ENCODE peak calls at places on chromosomes 16 and 17, in five cellular contexts. R, W, G, D and C are unnamed samples.

GRCh38 chr16:67924140-67924906 is 7.3 kb downstream of the CTRL start:
- DNase-seq in R (no peak), W (no peak), G (peak; percentile 24), D (no peak), C (no peak)

GRCh38 chr16:88478115-88478514 is 25.0 kb downstream of the ZFPM1 start:
- DNase-seq in R (no peak), W (no peak), G (no peak), D (no peak), C (no peak)

GRCh38 chr17:45311762-45312476 is 4.9 kb downstream of the MAP3K14 start:
- DNase-seq in R (peak; percentile 86), W (peak; percentile 86), G (peak; percentile 77), D (peak; percentile 32), C (peak; percentile 90)

GRCh38 chr17:40553694-40554534 is 11.4 kb downstream of the CCR7 start:
- DNase-seq in R (peak; percentile 51), W (peak; percentile 48), G (peak; percentile 84), D (peak; percentile 66), C (peak; percentile 67)

GRCh38 chr17:17146791-17147406 is 59.2 kb downstream of the PLD6 start:
- DNase-seq in R (no peak), W (no peak), G (no peak), D (no peak), C (no peak)

GRCh38 chr17:17935321-17936271 is 36.6 kb downstream of the TOM1L2 start:
- DNase-seq in R (peak; percentile 60), W (peak; percentile 76), G (no peak), D (no peak), C (no peak)

GRCh38 chr16:51822471-51822870 is 671.4 kb upstream of the SALL1 start:
- DNase-seq in R (no peak), W (no peak), G (no peak), D (no peak), C (peak; percentile 2)

GRCh38 chr17:17062866-17063265 is 20.6 kb downstream of the MPRIP start:
- DNase-seq in R (no peak), W (peak; percentile 16), G (no peak), D (no peak), C (peak; percentile 30)

GRCh38 chr17:50117202-50118040 is 12.5 kb downstream of the SAMD14 start:
- DNase-seq in R (peak; percentile 81), W (peak; percentile 55), G (peak; percentile 62), D (no peak), C (peak; percentile 64)

GRCh38 chr16:49649013-49649785 is 206.7 kb downstream of the ZNF423 start:
- DNase-seq in R (no peak), W (no peak), G (no peak), D (no peak), C (no peak)

GRCh38 chr17:72520665-72521303 is 400.0 kb downstream of the SOX9 start:
- DNase-seq in R (no peak), W (no peak), G (no peak), D (no peak), C (no peak)

GRCh38 chr16:19419691-19420060 is 2.0 kb downstream of the TMC5 start:
- DNase-seq in R (no peak), W (no peak), G (no peak), D (no peak), C (no peak)

GRCh38 chr17:72427761-72428109 is 306.9 kb downstream of the SOX9 start:
- DNase-seq in R (no peak), W (no peak), G (no peak), D (no peak), C (no peak)

GRCh38 chr17:49132699-49133364 is at the start of gene B4GALNT2:
- DNase-seq in R (peak; percentile 81), W (no peak), G (no peak), D (no peak), C (peak; percentile 58)

GRCh38 chr16:27481282-27481934 is 68.3 kb downstream of the GTF3C1 start:
- DNase-seq in R (no peak), W (no peak), G (no peak), D (no peak), C (no peak)

GRCh38 chr17:51434434-51435170 is 174.3 kb downstream of the UTP18 start:
- DNase-seq in R (no peak), W (no peak), G (no peak), D (no peak), C (no peak)

GRCh38 chr17:47843391-47843730 is 2.3 kb upstream of the SCRN2 start:
- DNase-seq in R (no peak), W (no peak), G (no peak), D (no peak), C (no peak)

GRCh38 chr16:47778106-47778803 is 317.1 kb downstream of the PHKB start:
- DNase-seq in R (no peak), W (no peak), G (no peak), D (no peak), C (no peak)

GRCh38 chr16:58094791-58095574 is 34.2 kb downstream of the CFAP20 start:
- DNase-seq in R (no peak), W (no peak), G (no peak), D (no peak), C (no peak)

GRCh38 chr16:57144027-57144426 is 41.8 kb downstream of the PSME3IP1 start:
- DNase-seq in R (no peak), W (no peak), G (no peak), D (no peak), C (no peak)

GRCh38 chr17:28317099-28317964 is 1.7 kb upstream of the TMEM97 start:
- DNase-seq in R (no peak), W (no peak), G (no peak), D (no peak), C (no peak)
- H3K4me3 ChIP-seq in R (no peak overlapping the region), W (peak overlapping the region; percentile 36), G (no peak overlapping the region), D (no peak overlapping the region), C (no peak overlapping the region)

GRCh38 chr17:58413684-58414083 is 3.6 kb downstream of the RNF43 start:
- DNase-seq in R (no peak), W (no peak), G (no peak), D (no peak), C (no peak)
- H3K4me1 ChIP-seq in R (peaks cover 7% of the 10 kb centered on the region), W (peaks cover 14% of the 10 kb centered on the region), G (peaks cover 8% of the 10 kb centered on the region), D (peaks cover 12% of the 10 kb centered on the region), C (peaks cover 8% of the 10 kb centered on the region)

GRCh38 chr17:65667656-65668055 is 106.2 kb upstream of the AXIN2 start:
- DNase-seq in R (no peak), W (no peak), G (no peak), D (no peak), C (no peak)
- TF ChIP-seq POLR2A in R (no peak), W (no peak), G (no peak), D (no peak), C (no peak)

DNA sequence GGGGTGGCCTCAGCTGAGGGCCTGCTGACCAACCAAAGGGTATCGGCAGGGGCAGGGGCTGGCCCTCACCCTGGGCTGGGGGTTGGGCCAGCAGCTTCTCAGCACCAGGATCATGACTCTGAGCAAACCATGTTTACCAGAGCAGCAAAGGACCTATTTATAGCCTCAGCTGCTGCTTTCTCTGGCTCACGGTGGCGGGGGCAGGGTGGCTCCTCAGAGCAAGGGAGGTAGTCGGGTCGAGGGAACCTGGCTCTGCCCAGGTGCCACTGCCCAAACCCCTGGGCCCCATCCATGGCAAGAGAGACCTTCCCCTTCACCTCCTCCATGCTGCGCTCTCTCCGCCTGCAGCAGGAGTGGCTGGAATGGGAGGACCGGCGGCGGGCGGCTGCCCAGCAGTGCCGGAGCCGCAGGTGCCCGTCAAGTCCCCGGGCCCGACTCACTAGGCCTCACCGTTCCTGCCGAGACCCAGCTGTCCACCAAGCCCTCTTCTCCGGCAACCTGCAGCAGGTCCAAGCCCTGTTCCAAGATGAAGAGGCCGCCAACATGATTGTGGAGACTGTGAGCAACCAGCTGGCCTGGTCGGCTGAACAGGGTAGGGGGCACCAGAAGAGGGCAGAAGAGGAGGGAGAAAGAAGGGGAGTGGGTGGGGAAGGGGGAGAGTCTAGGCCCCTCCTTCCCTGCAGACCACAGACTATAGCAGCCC is at the start of gene ASB16:
- DNase-seq in R (no peak), W (no peak), G (peak; percentile 80), D (no peak), C (peak; percentile 74)
- H3K4me3 ChIP-seq in R (no peak within 1 kb of the TSS), W (no peak within 1 kb of the TSS), G (peak within 1 kb of the TSS; percentile 40), D (peak within 1 kb of the TSS; percentile 15), C (no peak within 1 kb of the TSS)

GRCh38 chr17:3892095-3892998 is 506 bp downstream of the CAMKK1 start:
- DNase-seq in R (peak; percentile 77), W (peak; percentile 95), G (peak; percentile 85), D (peak; percentile 65), C (peak; percentile 90)
- H3K4me1 ChIP-seq in R (peaks cover 22% of the 10 kb centered on the region), W (peaks cover 67% of the 10 kb centered on the region), G (peaks cover 80% of the 10 kb centered on the region), D (peaks cover 75% of the 10 kb centered on the region), C (peaks cover 79% of the 10 kb centered on the region)

GRCh38 chr16:1960665-1961630 is 1.6 kb downstream of the NDUFB10 start:
- DNase-seq in R (no peak), W (no peak), G (no peak), D (no peak), C (no peak)
- TF ChIP-seq POLR2A in R (no peak), W (no peak), G (no peak), D (no peak), C (no peak)